ENCODE peak calls at places on chromosomes 6 and 20, in nine cellular contexts. G, O, P, A, F, Z, W, Y and Q are unnamed samples. For H3K27me3, the result is how much of the 10 kb centered on the place peaks cover.

GRCh38 chr20:20360464-20360863 is 7.4 kb upstream of the INSM1 start:
- DNase-seq in G (peak), F (no peak), Z (peak), P (peak), O (no peak), W (peak), A (peak), Y (peak), Q (peak)

GRCh38 chr20:62875419-62876355 is 14.1 kb upstream of the TCFL5 start:
- DNase-seq in Y (peak), W (peak), F (no peak), A (peak), P (no peak), Z (peak), O (peak), G (no peak), Q (peak)

GRCh38 chr20:58891686-58892125 is 39.2 kb downstream of the GNAS start:
- DNase-seq in G (no peak), O (no peak), Z (peak), Y (peak), P (no peak), W (peak), F (peak), A (no peak), Q (no peak)

GRCh38 chr6:34056301-34056700 is 89.6 kb downstream of the GRM4 start:
- DNase-seq in A (peak), O (no peak), P (peak), G (peak), W (no peak), Y (peak), Z (peak), F (no peak), Q (peak)

GRCh38 chr6:139135578-139136545 is 982 bp downstream of the HECA start:
- DNase-seq in Y (peak), P (no peak), Z (peak), F (peak), A (peak), O (no peak), W (peak), G (no peak), Q (no peak)

GRCh38 chr20:6209093-6209492 is 86.3 kb upstream of the FERMT1 start:
- DNase-seq in G (no peak), O (no peak), F (no peak), Y (no peak), Z (no peak), P (no peak), W (no peak), A (no peak), Q (no peak)

GRCh38 chr20:37071481-37071911 is 24.3 kb downstream of the RBL1 start:
- DNase-seq in P (peak), Z (no peak), W (no peak), O (no peak), Y (no peak), G (peak), F (peak), A (peak), Q (peak)

GRCh38 chr6:151958332-151958731 is 150.8 kb downstream of the ESR1 start:
- DNase-seq in G (peak), F (no peak), Z (no peak), P (no peak), A (peak), Y (no peak), W (no peak), O (no peak), Q (peak)

GRCh38 chr6:15249371-15250019 is 3.6 kb downstream of the JARID2 start:
- DNase-seq in Z (no peak), O (no peak), P (no peak), Y (no peak), F (no peak), G (no peak), A (no peak), W (no peak), Q (peak)

GRCh38 chr6:26473758-26474438 is 16.1 kb downstream of the BTN2A1 start:
- DNase-seq in P (peak), A (peak), O (peak), Y (peak), W (peak), G (peak), Z (no peak), F (peak), Q (peak)

GRCh38 chr20:34058831-34059230 is 53.2 kb downstream of the EIF2S2 start:
- DNase-seq in G (no peak), O (no peak), W (no peak), P (no peak), Y (no peak), A (peak), F (peak), Z (no peak), Q (no peak)

GRCh38 chr6:84118191-84118590 is 84.6 kb downstream of the MRAP2 start:
- DNase-seq in O (no peak), P (no peak), G (no peak), Z (no peak), W (no peak), Y (no peak), A (no peak), F (no peak), Q (no peak)

GRCh38 chr20:6473197-6473596 is 294.3 kb upstream of the BMP2 start:
- DNase-seq in P (no peak), A (peak), W (no peak), Z (no peak), O (no peak), F (no peak), G (peak), Y (no peak), Q (peak)

GRCh38 chr6:140076078-140076477 is 701.6 kb upstream of the CITED2 start:
- DNase-seq in Y (no peak), W (no peak), Z (no peak), O (no peak), F (no peak), P (no peak), A (no peak), G (no peak), Q (no peak)

GRCh38 chr6:15487262-15487661 is 175.6 kb downstream of the DTNBP1 start:
- DNase-seq in A (no peak), O (no peak), P (no peak), Y (no peak), Z (peak), F (no peak), G (no peak), W (no peak), Q (no peak)

GRCh38 chr20:33554914-33555420 is 65.1 kb downstream of the CBFA2T2 start:
- DNase-seq in A (peak), G (no peak), Y (peak), P (peak), W (no peak), O (no peak), Z (no peak), F (peak), Q (peak)

GRCh38 chr6:4774715-4775590 is 1.3 kb upstream of the CDYL start:
- DNase-seq in W (peak), A (peak), Y (no peak), P (no peak), Z (peak), G (no peak), F (no peak), O (peak), Q (peak)
- H3K4me3 ChIP-seq in W (peak), A (peak), Y (no peak), P (peak), Z (peak), G (peak), F (peak), O (peak), Q (peak)

GRCh38 chr6:165814669-165815068 is 151.6 kb upstream of the PDE10A start:
- DNase-seq in Y (no peak), W (no peak), Z (no peak), F (no peak), A (no peak), G (no peak), P (no peak), O (no peak), Q (no peak)
- H3K27me3 ChIP-seq in Y (under half), W (under half), Z (under half), F (under half), A (under half), G (under half), P (under half), O (under half), Q (under half)

GRCh38 chr6:70131528-70131927 is 171.4 kb downstream of the COL9A1 start:
- DNase-seq in Y (no peak), P (no peak), Z (no peak), A (no peak), O (no peak), W (no peak), F (no peak), G (no peak), Q (no peak)
- H3K4me3 ChIP-seq in Y (no peak), P (no peak), Z (no peak), A (no peak), O (no peak), W (no peak), F (no peak), G (no peak), Q (no peak)

GRCh38 chr6:143952386-143952785 is 55.7 kb downstream of the PLAGL1 start:
- DNase-seq in F (no peak), W (no peak), G (no peak), P (no peak), Y (no peak), O (no peak), A (no peak), Z (no peak), Q (no peak)
- H3K27me3 ChIP-seq in F (under half), W (under half), G (under half), P (under half), Y (under half), O (under half), A (under half), Z (under half), Q (under half)

GRCh38 chr6:73655341-73655917 is 1.6 kb upstream of the SLC17A5 start:
- DNase-seq in W (no peak), F (no peak), G (no peak), P (no peak), O (no peak), Z (no peak), Y (no peak), A (no peak), Q (no peak)
- H3K4me3 ChIP-seq in W (no peak), F (peak), G (peak), P (no peak), O (peak), Z (peak), Y (no peak), A (no peak), Q (no peak)

DNA sequence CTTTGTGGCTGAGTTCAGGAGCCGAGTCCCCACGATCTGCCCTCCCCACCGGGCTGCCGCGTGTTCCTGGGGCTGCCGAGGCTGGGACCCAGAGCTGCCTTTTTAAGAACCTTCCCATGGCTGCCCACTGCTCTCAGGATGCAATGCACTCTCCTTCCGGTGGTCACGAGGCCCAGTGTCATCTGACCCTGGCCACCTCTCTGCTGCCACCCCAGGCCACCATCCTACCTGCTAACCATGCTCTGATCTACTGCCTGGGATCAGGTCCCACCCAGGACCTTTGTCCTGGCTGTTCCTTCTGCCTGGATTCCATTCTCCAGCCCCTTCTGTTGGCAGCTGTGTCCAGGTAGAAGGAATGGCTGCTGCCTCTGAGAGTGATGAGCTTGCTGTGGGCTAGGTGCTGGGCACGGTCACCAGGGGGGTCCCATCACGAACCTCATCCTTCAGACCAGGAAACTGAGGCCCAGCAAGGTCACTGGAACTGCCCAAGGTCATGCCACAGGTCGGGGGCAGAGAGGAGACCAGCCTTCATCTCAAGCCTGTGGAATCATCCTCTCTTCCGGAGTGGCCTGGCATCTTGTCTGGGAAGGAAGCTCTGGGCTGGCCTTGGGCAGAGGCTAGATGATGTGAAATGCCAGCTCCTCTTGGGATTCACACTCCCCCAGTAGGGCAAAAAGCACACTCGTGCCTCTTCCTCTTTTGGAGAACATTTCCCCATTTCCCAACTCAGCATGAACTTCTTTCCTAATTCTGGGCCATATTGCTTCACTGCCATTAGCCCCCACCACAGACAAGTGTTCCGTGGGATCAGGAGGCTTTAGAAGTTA is 20.5 kb downstream of the PCK1 start:
- DNase-seq in Z (no peak), O (no peak), P (no peak), G (no peak), Y (no peak), F (no peak), A (no peak), W (no peak), Q (no peak)
- H3K27me3 ChIP-seq in Z (under half), O (under half), P (under half), G (half or more), Y (half or more), F (under half), A (under half), W (under half), Q (under half)